ENCODE peak calls at places on chromosomes 5 and 9, in six cellular contexts. W is K562, B is sigmoid colon, I is stomach, Y is SK-N-SH, V is HepG2. D is an unnamed sample.

GRCh38 chr5:5340206-5340729 is 82.2 kb upstream of the ICE1 start:
- DNase-seq in V (peak), Y (peak), B (peak), W (peak), I (peak), D (no peak)

GRCh38 chr9:27534131-27534530 is 4.5 kb upstream of the MOB3B start:
- DNase-seq in B (no peak), I (no peak), Y (no peak), V (no peak), W (no peak), D (no peak)

GRCh38 chr9:37921546-37922300 is 17.8 kb upstream of the SLC25A51 start:
- DNase-seq in V (no peak), I (no peak), W (no peak), B (peak), Y (no peak), D (no peak)

GRCh38 chr5:115627295-115627825 is 1.5 kb upstream of the TMED7 start:
- DNase-seq in B (no peak), I (no peak), V (no peak), W (no peak), Y (no peak), D (no peak)

GRCh38 chr5:142939884-142940283 is 169.7 kb downstream of the ARHGAP26 start:
- DNase-seq in B (no peak), I (no peak), Y (no peak), V (no peak), W (no peak), D (no peak)

GRCh38 chr5:76331139-76331538 is 71.9 kb upstream of the IQGAP2 start:
- DNase-seq in B (no peak), Y (no peak), V (no peak), W (peak), I (no peak), D (no peak)

GRCh38 chr9:4099961-4100360 is 199.9 kb downstream of the GLIS3 start:
- DNase-seq in I (no peak), Y (no peak), V (no peak), B (no peak), W (no peak), D (no peak)

GRCh38 chr5:32420506-32420905 is 24.0 kb downstream of the ZFR start:
- DNase-seq in Y (peak), I (no peak), V (no peak), W (no peak), B (no peak), D (no peak)

GRCh38 chr9:97958812-97959511 is 21.0 kb upstream of the HEMGN start:
- DNase-seq in Y (no peak), V (no peak), B (no peak), W (peak), I (no peak), D (no peak)

GRCh38 chr9:114004221-114004716 is 73.8 kb downstream of the AMBP start:
- DNase-seq in W (no peak), B (peak), V (no peak), Y (no peak), I (peak), D (peak)

GRCh38 chr9:137064027-137064879 is 6.1 kb downstream of the SAPCD2 start:
- DNase-seq in W (no peak), V (peak), I (peak), Y (peak), B (peak), D (no peak)

GRCh38 chr9:85605905-85606304 is 135.8 kb downstream of the AGTPBP1 start:
- DNase-seq in B (no peak), I (no peak), Y (no peak), V (no peak), W (no peak), D (no peak)

GRCh38 chr9:38008168-38009034 is 60.6 kb downstream of the SHB start:
- DNase-seq in I (peak), B (no peak), W (peak), V (peak), Y (no peak), D (peak)

GRCh38 chr5:138979684-138980275 is 104.6 kb upstream of the LRRTM2 start:
- DNase-seq in W (peak), V (no peak), Y (no peak), I (no peak), B (no peak), D (no peak)

GRCh38 chr5:57600321-57600720 is 117.7 kb upstream of the ACTBL2 start:
- DNase-seq in Y (no peak), I (no peak), V (no peak), W (no peak), B (no peak), D (no peak)

GRCh38 chr5:81398741-81399140 is 4.8 kb upstream of the ACOT12 start:
- DNase-seq in Y (no peak), W (no peak), I (no peak), V (no peak), B (no peak), D (no peak)

GRCh38 chr5:107135391-107135790 is 535.3 kb downstream of the EFNA5 start:
- DNase-seq in B (no peak), Y (no peak), W (no peak), I (no peak), V (no peak), D (no peak)

GRCh38 chr5:158287643-158288228 is 428.8 kb upstream of the CLINT1 start:
- DNase-seq in I (no peak), Y (no peak), W (no peak), V (no peak), B (peak), D (no peak)
- TF ChIP-seq POLR2AphosphoS5 in I (no peak), Y (no peak), W (no peak), V (no peak), B (no peak), D (no peak)

DNA sequence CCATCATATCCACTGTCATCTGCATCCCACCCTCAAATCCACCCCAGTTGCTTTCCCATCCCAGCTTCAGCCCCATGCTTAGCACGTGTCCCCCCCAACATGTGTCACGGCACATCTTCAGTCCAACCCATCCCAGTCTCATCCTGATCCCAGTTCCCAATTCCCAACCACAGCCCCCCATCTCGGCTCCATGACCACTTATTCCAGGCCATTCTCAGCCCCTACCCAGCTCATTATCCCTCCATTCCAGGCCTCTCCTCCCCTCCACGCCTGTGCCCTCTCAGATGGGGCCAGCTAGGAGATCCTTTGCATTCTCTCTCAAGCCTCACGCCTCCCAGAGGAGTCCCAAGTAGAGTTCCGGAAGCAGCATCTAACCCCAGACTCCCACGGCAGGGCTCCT is 660 bp upstream of the DBN1 start:
- DNase-seq in B (peak), Y (no peak), W (no peak), V (no peak), I (no peak), D (no peak)
- H3K4me3 ChIP-seq in B (no peak), Y (no peak), W (no peak), V (no peak), I (peak), D (no peak)

GRCh38 chr9:21927752-21928151 is 66.4 kb downstream of the CDKN2A start:
- DNase-seq in I (no peak), V (no peak), Y (no peak), W (no peak), B (no peak), D (no peak)

GRCh38 chr9:21919377-21920362 is 74.5 kb downstream of the CDKN2A start:
- DNase-seq in B (no peak), W (no peak), V (peak), Y (peak), I (no peak), D (no peak)

GRCh38 chr9:21923694-21924093 is 70.5 kb downstream of the CDKN2A start:
- DNase-seq in I (no peak), V (no peak), B (no peak), W (no peak), Y (no peak), D (no peak)
- TF ChIP-seq EP300 in I (no peak), V (no peak), B (no peak), W (no peak), Y (no peak), D (no peak)

GRCh38 chr5:173926359-173926758 is 38.2 kb downstream of the CPEB4 start:
- DNase-seq in I (no peak), Y (no peak), B (no peak), V (no peak), W (no peak), D (no peak)
- TF ChIP-seq POLR2AphosphoS5 in I (no peak), Y (no peak), B (peak), V (no peak), W (no peak), D (no peak)

GRCh38 chr5:71782771-71783770 is 64.0 kb downstream of the CARTPT start:
- DNase-seq in I (peak), V (peak), W (peak), Y (peak), B (peak), D (peak)
- H3K4me3 ChIP-seq in I (peak), V (no peak), W (no peak), Y (peak), B (peak), D (no peak)